ENCODE peak calls at places on chromosomes 4 and X, in four cellular contexts. G, L, E and F are unnamed samples.

GRCh38 chrX:3811331-3812311 is 98.2 kb upstream of the PRKX start:
- DNase-seq in G (peak; percentile 58), L (peak; percentile 50), E (no peak), F (no peak)

GRCh38 chrX:68892651-68893050 is 63.8 kb downstream of the EFNB1 start:
- DNase-seq in G (no peak), L (no peak), E (no peak), F (no peak)

GRCh38 chrX:12210196-12210815 is 72.0 kb downstream of the FRMPD4 start:
- DNase-seq in G (peak; percentile 78), L (no peak), E (no peak), F (no peak)

GRCh38 chr4:125591290-125591689 is 276.5 kb downstream of the FAT4 start:
- DNase-seq in G (no peak), L (no peak), E (no peak), F (no peak)

GRCh38 chr4:31411606-31412005 is 691.4 kb downstream of the PCDH7 start:
- DNase-seq in G (no peak), L (no peak), E (no peak), F (no peak)

GRCh38 chr4:123631699-123632098 is 235.1 kb downstream of the SPRY1 start:
- DNase-seq in G (peak; percentile 43), L (no peak), E (no peak), F (no peak)

GRCh38 chr4:112185740-112186670 is 40.8 kb downstream of the FAM241A start:
- DNase-seq in G (no peak), L (no peak), E (no peak), F (no peak)

GRCh38 chrX:69232945-69233344 is 67.7 kb upstream of the PJA1 start:
- DNase-seq in G (no peak), L (no peak), E (no peak), F (no peak)

GRCh38 chr4:31343058-31343457 is 622.9 kb downstream of the PCDH7 start:
- DNase-seq in G (no peak), L (no peak), E (no peak), F (no peak)

GRCh38 chr4:100962698-100963097 is 384.6 kb downstream of the PPP3CA start:
- DNase-seq in G (no peak), L (no peak), E (no peak), F (no peak)

GRCh38 chr4:33025236-33025635 is 2305.1 kb downstream of the PCDH7 start:
- DNase-seq in G (no peak), L (no peak), E (no peak), F (no peak)

GRCh38 chr4:101597204-101597603 is 193.3 kb upstream of the BANK1 start:
- DNase-seq in G (no peak), L (no peak), E (no peak), F (no peak)

GRCh38 chr4:47002593-47002992 is 9.2 kb upstream of the GABRA4 start:
- DNase-seq in G (peak; percentile 79), L (no peak), E (no peak), F (no peak)

GRCh38 chr4:161952382-161952781 is 211.4 kb downstream of the FSTL5 start:
- DNase-seq in G (no peak), L (no peak), E (no peak), F (no peak)

GRCh38 chrX:40092808-40093435 is 4.8 kb downstream of the BCOR start:
- DNase-seq in G (no peak), L (no peak), E (no peak), F (no peak)

GRCh38 chrX:153474718-153475117 is 4.3 kb upstream of the HAUS7 start:
- DNase-seq in G (peak; percentile 46), L (peak; percentile 69), E (peak; percentile 33), F (no peak)

GRCh38 chr4:128830906-128831525 is 21.5 kb downstream of the JADE1 start:
- DNase-seq in G (no peak), L (no peak), E (no peak), F (no peak)

GRCh38 chrX:131288738-131289511 is at the start of gene IGSF1:
- DNase-seq in G (no peak), L (no peak), E (no peak), F (no peak)

GRCh38 chrX:2320580-2321327 is 180.0 kb downstream of the DHRSX start:
- DNase-seq in G (peak; percentile 77), L (no peak), E (no peak), F (no peak)

GRCh38 chr4:90415116-90415515 is 287.9 kb downstream of the CCSER1 start:
- DNase-seq in G (no peak), L (no peak), E (no peak), F (no peak)

GRCh38 chrX:12978205-12979010 is 3.5 kb downstream of the TMSB4X start:
- DNase-seq in G (peak; percentile 88), L (peak; percentile 66), E (no peak), F (no peak)

GRCh38 chr4:98929341-98930267 is 671 bp upstream of the EIF4E start:
- DNase-seq in G (peak; percentile 98), L (peak; percentile 61), E (peak; percentile 20), F (peak; percentile 15)

GRCh38 chr4:138030375-138030774 is 211.8 kb downstream of the SLC7A11 start:
- DNase-seq in G (no peak), L (no peak), E (no peak), F (no peak)

GRCh38 chr4:107562306-107562705 is 157.7 kb downstream of the PAPSS1 start:
- DNase-seq in G (no peak), L (no peak), E (no peak), F (no peak)

GRCh38 chrX:31038585-31039326 is 33.1 kb downstream of the FTHL17 start:
- DNase-seq in G (peak; percentile 31), L (no peak), E (no peak), F (no peak)

GRCh38 chr4:164212134-164212533 is 541.8 kb upstream of the SMIM31 start:
- DNase-seq in G (no peak), L (no peak), E (no peak), F (no peak)

GRCh38 chrX:15882704-15883539 is 28.3 kb upstream of the AP1S2 start:
- DNase-seq in G (peak; percentile 43), L (no peak), E (no peak), F (peak; percentile 11)